ENCODE peak calls at places on chromosomes 1 and 21, in five cellular contexts. P is activated naive CD8-positive, alpha-beta T cell treated with anti-CD3 and anti-CD28 coated beads, Interleukin-2, amount 50 U/mL, for 16 hours; X is NCI-H774; O is heart left ventricle; R is C1 segment of cervical spinal cord. Z is an unnamed sample.

GRCh38 chr1:17984510-17985085 is 123.0 kb upstream of the IGSF21 start:
- DNase-seq in R (no peak), O (no peak), P (no peak), X (no peak), Z (no peak)

GRCh38 chr1:228867951-228868730 is 132.9 kb downstream of the RHOU start:
- DNase-seq in O (no peak), R (no peak), X (peak), P (no peak), Z (no peak)

GRCh38 chr1:221117548-221117951 is 238.3 kb downstream of the HLX start:
- DNase-seq in R (peak), O (peak), P (no peak), X (no peak), Z (no peak)

GRCh38 chr1:235631816-235632215 is 17.8 kb downstream of the GNG4 start:
- DNase-seq in O (no peak), R (no peak), X (no peak), P (no peak), Z (no peak)

GRCh38 chr21:31198575-31198974 is 145.5 kb downstream of the TIAM1 start:
- DNase-seq in P (no peak), R (no peak), O (no peak), X (peak), Z (no peak)

GRCh38 chr1:221517961-221518360 is 223.9 kb downstream of the DUSP10 start:
- DNase-seq in P (no peak), R (no peak), O (no peak), X (no peak), Z (no peak)

GRCh38 chr1:21539933-21540332 is 30.7 kb downstream of the ALPL start:
- DNase-seq in P (no peak), O (peak), R (no peak), X (no peak), Z (peak)

GRCh38 chr1:31434101-31434871 is 21.3 kb downstream of the SERINC2 start:
- DNase-seq in R (peak), O (no peak), X (no peak), P (no peak), Z (peak)

GRCh38 chr1:184858288-184858687 is 103.6 kb upstream of the EDEM3 start:
- DNase-seq in O (no peak), X (no peak), R (no peak), P (no peak), Z (no peak)

GRCh38 chr1:20739225-20739624 is 6.7 kb upstream of the SH2D5 start:
- DNase-seq in X (no peak), R (no peak), P (no peak), O (no peak), Z (no peak)

GRCh38 chr1:2233997-2234761 is 6.1 kb downstream of the SKI start:
- DNase-seq in X (no peak), P (no peak), O (peak), R (peak), Z (peak)

GRCh38 chr1:151535326-151536271 is 4.5 kb upstream of the TUFT1 start:
- DNase-seq in R (no peak), P (no peak), O (no peak), X (no peak), Z (no peak)

GRCh38 chr1:83766182-83766825 is 232.6 kb downstream of the TTLL7 start:
- DNase-seq in O (no peak), X (no peak), R (no peak), P (no peak), Z (no peak)

GRCh38 chr1:186482661-186483255 is 21.8 kb upstream of the PDC start:
- DNase-seq in R (peak), O (peak), X (peak), P (peak), Z (no peak)

GRCh38 chr1:158972841-158973240 is 36.9 kb upstream of the IFI16 start:
- DNase-seq in P (no peak), R (no peak), X (no peak), O (no peak), Z (no peak)

GRCh38 chr1:201346337-201346939 is 31.0 kb downstream of the TNNT2 start:
- DNase-seq in P (no peak), X (peak), R (no peak), O (peak), Z (no peak)

GRCh38 chr21:29712818-29713217 is 227.0 kb downstream of the GRIK1 start:
- DNase-seq in X (no peak), P (no peak), O (no peak), R (no peak), Z (no peak)

GRCh38 chr1:63189677-63190076 is 132.7 kb upstream of the FOXD3 start:
- DNase-seq in X (peak), P (no peak), O (no peak), R (no peak), Z (no peak)

GRCh38 chr1:221040074-221040473 is 160.8 kb downstream of the HLX start:
- DNase-seq in O (no peak), X (no peak), R (no peak), P (no peak), Z (no peak)

GRCh38 chr1:182050481-182051438 is 10.8 kb downstream of the ZNF648 start:
- DNase-seq in P (no peak), X (no peak), R (no peak), O (no peak), Z (no peak)

GRCh38 chr1:225735252-225736149 is 42.1 kb upstream of the SRP9 start:
- DNase-seq in R (peak), X (no peak), P (no peak), O (peak), Z (peak)

GRCh38 chr1:85219853-85220610 is 19.2 kb upstream of the SYDE2 start:
- DNase-seq in X (no peak), P (no peak), O (no peak), R (no peak), Z (no peak)